ENCODE peak calls at places on chromosomes 1 and 21, in six cellular contexts. G, Q, K, A, E and T are unnamed samples.

GRCh38 chr1:22317231-22317919 is 134.3 kb upstream of the ZBTB40 start:
- DNase-seq in G (peak), Q (peak), K (peak), A (peak), E (no peak), T (peak)

GRCh38 chr1:116122955-116123757 is 12.0 kb downstream of the MAB21L3 start:
- DNase-seq in G (peak), Q (no peak), K (no peak), A (no peak), E (peak), T (no peak)

GRCh38 chr1:57712846-57713245 is 289.0 kb upstream of the DAB1 start:
- DNase-seq in G (no peak), Q (no peak), K (no peak), A (no peak), E (no peak), T (no peak)

GRCh38 chr1:31335007-31335406 is 37.9 kb downstream of the FABP3 start:
- DNase-seq in G (peak), Q (no peak), K (no peak), A (peak), E (peak), T (no peak)

GRCh38 chr1:7705048-7705907 is 65.8 kb upstream of the VAMP3 start:
- DNase-seq in G (peak), Q (no peak), K (peak), A (no peak), E (no peak), T (peak)

GRCh38 chr1:85623061-85623471 is 42.5 kb downstream of the CCN1 start:
- DNase-seq in G (peak), Q (no peak), K (no peak), A (no peak), E (peak), T (no peak)

GRCh38 chr1:10304295-10304694 is 93.9 kb downstream of the KIF1B start:
- DNase-seq in G (no peak), Q (no peak), K (no peak), A (no peak), E (no peak), T (no peak)

GRCh38 chr1:172638885-172639831 is 19.7 kb upstream of the FASLG start:
- DNase-seq in G (peak), Q (no peak), K (no peak), A (peak), E (peak), T (no peak)

GRCh38 chr1:3501856-3502665 is 47.6 kb downstream of the ARHGEF16 start:
- DNase-seq in G (peak), Q (peak), K (peak), A (peak), E (peak), T (no peak)

GRCh38 chr1:210746024-210746423 is 387.9 kb downstream of the KCNH1 start:
- DNase-seq in G (no peak), Q (no peak), K (no peak), A (no peak), E (no peak), T (no peak)

GRCh38 chr1:173459885-173460284 is 17.2 kb upstream of the PRDX6 start:
- DNase-seq in G (no peak), Q (no peak), K (no peak), A (no peak), E (no peak), T (no peak)

GRCh38 chr21:43911015-43911934 is 46.3 kb downstream of the AGPAT3 start:
- DNase-seq in G (no peak), Q (no peak), K (no peak), A (no peak), E (no peak), T (no peak)

GRCh38 chr1:79517425-79518219 is 511.1 kb upstream of the ADGRL4 start:
- DNase-seq in G (no peak), Q (no peak), K (no peak), A (no peak), E (no peak), T (no peak)

GRCh38 chr1:162626089-162626488 is 6.2 kb upstream of the DDR2 start:
- DNase-seq in G (no peak), Q (no peak), K (no peak), A (no peak), E (no peak), T (no peak)

GRCh38 chr1:89993541-89993940 is 1.4 kb upstream of the ZNF326 start:
- DNase-seq in G (no peak), Q (no peak), K (no peak), A (no peak), E (no peak), T (no peak)

GRCh38 chr1:51115714-51116404 is 13.8 kb downstream of the C1orf185 start:
- DNase-seq in G (no peak), Q (no peak), K (no peak), A (no peak), E (no peak), T (no peak)

GRCh38 chr1:21216835-21217811 is 40.4 kb upstream of the EIF4G3 start:
- DNase-seq in G (no peak), Q (peak), K (peak), A (peak), E (no peak), T (peak)

GRCh38 chr1:115134850-115135484 is 45.7 kb upstream of the TSPAN2 start:
- DNase-seq in G (peak), Q (no peak), K (no peak), A (no peak), E (peak), T (no peak)

GRCh38 chr1:41474490-41475271 is 9.8 kb downstream of the EDN2 start:
- DNase-seq in G (peak), Q (no peak), K (no peak), A (no peak), E (peak), T (peak)

GRCh38 chr1:180028864-180029263 is 74.3 kb downstream of the CEP350 start:
- DNase-seq in G (no peak), Q (no peak), K (no peak), A (no peak), E (no peak), T (no peak)

GRCh38 chr21:43322805-43323204 is 104.1 kb downstream of the SIK1 start:
- DNase-seq in G (no peak), Q (no peak), K (no peak), A (no peak), E (no peak), T (no peak)

GRCh38 chr1:87435484-87435883 is 106.8 kb downstream of the LMO4 start:
- DNase-seq in G (no peak), Q (no peak), K (no peak), A (peak), E (no peak), T (no peak)

GRCh38 chr1:19815801-19816736 is 986 bp upstream of the RNF186 start:
- DNase-seq in G (no peak), Q (no peak), K (no peak), A (no peak), E (no peak), T (no peak)

GRCh38 chr21:27571706-27572105 is 604.8 kb upstream of the ADAMTS5 start:
- DNase-seq in G (peak), Q (no peak), K (no peak), A (no peak), E (peak), T (no peak)

GRCh38 chr21:41678016-41678935 is 88.6 kb downstream of the RIPK4 start:
- DNase-seq in G (peak), Q (peak), K (peak), A (no peak), E (no peak), T (no peak)

GRCh38 chr1:181345146-181345545 is 138.2 kb upstream of the CACNA1E start:
- DNase-seq in G (no peak), Q (no peak), K (no peak), A (no peak), E (no peak), T (no peak)

GRCh38 chr1:183129921-183130675 is 56.0 kb upstream of the LAMC2 start:
- DNase-seq in G (no peak), Q (no peak), K (no peak), A (no peak), E (no peak), T (no peak)

GRCh38 chr1:211339631-211340041 is 13.0 kb downstream of the TRAF5 start:
- DNase-seq in G (no peak), Q (no peak), K (no peak), A (peak), E (no peak), T (no peak)

GRCh38 chr1:85407978-85408377 is 57.0 kb downstream of the DDAH1 start:
- DNase-seq in G (no peak), Q (no peak), K (no peak), A (no peak), E (no peak), T (no peak)

GRCh38 chr1:165763442-165763841 is 5.2 kb downstream of the TMCO1 start:
- DNase-seq in G (no peak), Q (no peak), K (no peak), A (no peak), E (no peak), T (no peak)

GRCh38 chr1:18326171-18326950 is 154.4 kb upstream of the KLHDC7A start:
- DNase-seq in G (no peak), Q (no peak), K (no peak), A (no peak), E (no peak), T (no peak)

GRCh38 chr1:212514782-212515181 is 82.1 kb downstream of the NENF start:
- DNase-seq in G (no peak), Q (peak), K (peak), A (no peak), E (no peak), T (peak)

DNA sequence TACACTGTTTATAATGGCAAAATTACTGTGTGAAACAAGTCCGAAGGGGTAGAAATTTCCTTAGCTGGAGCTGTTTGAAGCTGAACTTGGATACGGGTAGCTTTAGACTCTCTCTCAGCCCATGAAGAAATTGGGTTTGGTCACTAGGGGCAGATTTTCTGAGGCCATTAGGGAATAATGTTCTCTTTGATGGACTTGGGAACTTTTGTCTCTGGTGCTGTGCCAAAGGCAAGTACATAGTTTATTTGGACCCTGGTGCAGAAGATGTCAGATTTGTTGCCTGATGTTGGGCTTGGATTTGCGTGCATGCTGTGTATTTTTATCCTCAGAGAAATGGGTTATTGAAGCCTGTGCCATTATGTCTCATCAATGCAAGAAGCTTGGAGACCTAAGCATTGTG is 109.6 kb downstream of the VPS13D start:
- DNase-seq in G (no peak), Q (no peak), K (no peak), A (no peak), E (no peak), T (no peak)
- TF ChIP-seq CTCF in G (no peak), Q (peak), K (no peak), A (no peak), E (peak), T (no peak)

DNA sequence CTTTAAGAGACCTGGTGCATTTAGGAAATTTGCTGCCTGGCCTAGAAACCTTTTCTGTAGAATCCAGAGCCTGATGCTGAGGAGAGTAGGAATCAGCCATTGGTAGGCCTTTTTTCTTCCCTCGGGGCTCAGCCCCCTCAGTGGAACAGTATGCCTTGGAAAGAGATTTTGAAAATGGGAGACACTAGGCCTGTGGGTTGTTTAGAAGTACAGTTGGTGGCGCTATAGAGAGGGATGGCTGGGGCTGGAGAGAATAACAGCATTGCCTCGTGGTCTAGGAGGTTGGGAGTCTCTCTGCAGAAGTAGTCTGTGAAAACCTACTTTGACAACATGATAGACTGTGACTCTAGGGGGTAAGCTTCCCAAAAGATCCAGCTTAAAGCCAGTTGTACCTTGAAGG is 8.2 kb downstream of the KIF2C start:
- DNase-seq in G (no peak), Q (no peak), K (no peak), A (no peak), E (no peak), T (no peak)
- TF ChIP-seq CTCF in G (no peak), Q (no peak), K (no peak), A (peak), E (peak), T (no peak)

GRCh38 chr1:233327938-233328660 is 575 bp downstream of the MAP3K21 start:
- DNase-seq in G (peak), Q (peak), K (peak), A (peak), E (no peak), T (peak)
- TF ChIP-seq CTCF in G (no peak), Q (no peak), K (no peak), A (no peak), E (no peak), T (no peak)

GRCh38 chr1:155324717-155325595 is 4.3 kb downstream of the RUSC1 start:
- DNase-seq in G (peak), Q (peak), K (peak), A (no peak), E (peak), T (peak)
- TF ChIP-seq CTCF in G (peak), Q (peak), K (peak), A (peak), E (peak), T (peak)

GRCh38 chr1:208550978-208551377 is 306.8 kb upstream of the PLXNA2 start:
- DNase-seq in G (no peak), Q (no peak), K (no peak), A (peak), E (no peak), T (no peak)
- TF ChIP-seq CTCF in G (no peak), Q (no peak), K (no peak), A (no peak), E (no peak), T (no peak)

GRCh38 chr1:205733438-205734175 is 16.4 kb downstream of the NUCKS1 start:
- DNase-seq in G (no peak), Q (no peak), K (no peak), A (no peak), E (no peak), T (no peak)
- TF ChIP-seq CTCF in G (no peak), Q (no peak), K (no peak), A (no peak), E (no peak), T (no peak)

DNA sequence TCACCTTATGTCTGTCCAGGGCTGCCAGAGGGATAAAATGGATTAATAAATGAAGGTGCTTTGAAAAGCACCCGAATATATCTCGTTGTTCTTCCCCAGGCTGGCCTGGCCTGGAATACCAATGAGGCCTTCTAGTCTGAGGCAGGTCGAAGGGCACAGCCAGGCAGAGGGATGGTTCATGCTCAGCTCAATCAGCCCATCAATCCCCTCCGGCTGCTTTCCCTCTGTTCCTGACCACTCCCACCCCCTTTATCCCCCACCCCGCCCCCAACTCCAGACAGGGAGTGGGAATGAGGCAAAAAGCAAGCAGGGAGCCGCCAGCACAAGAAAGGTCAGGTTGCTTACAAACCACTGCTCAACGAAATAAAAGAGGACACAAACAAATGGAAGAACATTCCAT is 40.0 kb upstream of the PRELP start:
- DNase-seq in G (no peak), Q (no peak), K (no peak), A (no peak), E (no peak), T (no peak)
- TF ChIP-seq CTCF in G (no peak), Q (no peak), K (no peak), A (no peak), E (no peak), T (no peak)